ENCODE peak calls at places on chromosomes 12 and 14, in seven cellular contexts. Z is epithelial cell of esophagus; Q is uterus; M is choroid plexus epithelial cell; N is CD8-positive, alpha-beta memory T cell; J is Peyer's patch; Y is AG10803. K is an unnamed sample.

GRCh38 chr12:100927825-100928224 is 133.2 kb downstream of the ANO4 start:
- DNase-seq in N (no peak), Q (no peak), J (no peak), Z (peak; percentile 89), Y (peak; percentile 33), M (peak; percentile 5), K (no peak)

GRCh38 chr14:104558231-104559042 is 21.1 kb upstream of the C14orf180 start:
- DNase-seq in M (no peak), Q (no peak), N (no peak), Z (no peak), J (no peak), Y (no peak), K (no peak)

GRCh38 chr14:100132161-100132902 is 27.1 kb downstream of the DEGS2 start:
- DNase-seq in N (no peak), Y (peak; percentile 70), Z (peak; percentile 67), Q (peak; percentile 83), M (peak; percentile 50), J (no peak), K (peak; percentile 53)

GRCh38 chr12:61993734-61994345 is 266.4 kb upstream of the USP15 start:
- DNase-seq in M (peak; percentile 52), J (no peak), Z (peak; percentile 56), Q (no peak), N (no peak), Y (peak; percentile 16), K (no peak)

GRCh38 chr14:105866841-105867321 is 340.5 kb downstream of the TMEM121 start:
- DNase-seq in N (no peak), Z (no peak), Y (no peak), J (no peak), Q (peak; percentile 6), M (no peak), K (no peak)

GRCh38 chr12:112096667-112097066 is 11.9 kb downstream of the NAA25 start:
- DNase-seq in M (peak; percentile 63), N (no peak), Y (peak; percentile 44), J (no peak), Q (no peak), Z (peak; percentile 91), K (no peak)

GRCh38 chr14:82313889-82314288 is 780.2 kb upstream of the SEL1L start:
- DNase-seq in Z (no peak), N (no peak), J (no peak), M (peak; percentile 1), Y (no peak), Q (no peak), K (no peak)

GRCh38 chr14:36059531-36059930 is 117.0 kb downstream of the PTCSC3 start:
- DNase-seq in M (no peak), Q (no peak), Y (no peak), J (no peak), N (no peak), Z (no peak), K (no peak)

GRCh38 chr14:50083467-50084337 is 32.7 kb downstream of the VCPKMT start:
- DNase-seq in J (no peak), N (peak; percentile 42), Q (no peak), Z (no peak), Y (no peak), M (no peak), K (no peak)

GRCh38 chr12:16325426-16325825 is 22.0 kb upstream of the MGST1 start:
- DNase-seq in J (no peak), Y (no peak), Z (no peak), N (no peak), Q (no peak), M (no peak), K (no peak)

GRCh38 chr14:86115972-86116371 is 586.0 kb downstream of the FLRT2 start:
- DNase-seq in Y (no peak), M (no peak), Z (no peak), J (no peak), Q (no peak), N (no peak), K (no peak)

GRCh38 chr14:101973356-101973755 is 9.0 kb downstream of the DYNC1H1 start:
- DNase-seq in J (no peak), N (no peak), Y (no peak), Z (peak; percentile 43), Q (no peak), M (no peak), K (no peak)

GRCh38 chr12:102568151-102568815 is 87.9 kb upstream of the IGF1 start:
- DNase-seq in Y (peak; percentile 75), Q (no peak), Z (no peak), M (no peak), N (no peak), J (no peak), K (no peak)

GRCh38 chr14:58732387-58732786 is 94.6 kb downstream of the DACT1 start:
- DNase-seq in M (no peak), Z (peak; percentile 23), Y (no peak), N (no peak), J (no peak), Q (no peak), K (no peak)

GRCh38 chr12:1594295-1595025 is at the start of gene FBXL14:
- DNase-seq in Z (peak; percentile 71), J (peak; percentile 87), Y (peak; percentile 83), Q (peak; percentile 90), N (peak; percentile 87), M (peak; percentile 93), K (peak; percentile 90)

GRCh38 chr14:65255583-65256443 is 153.5 kb upstream of the MAX start:
- DNase-seq in Q (no peak), Z (peak; percentile 95), M (peak; percentile 48), N (no peak), Y (no peak), J (no peak), K (peak; percentile 42)

GRCh38 chr12:115451785-115452736 is 768.1 kb upstream of the TBX3 start:
- DNase-seq in Z (peak; percentile 19), N (no peak), Y (no peak), Q (no peak), M (no peak), J (no peak), K (no peak)

GRCh38 chr12:52398176-52398575 is 8.0 kb downstream of the KRT82 start:
- DNase-seq in Z (no peak), M (no peak), N (no peak), J (no peak), Q (no peak), Y (no peak), K (no peak)

GRCh38 chr14:64502476-64503183 is 1.0 kb downstream of the ZBTB25 start:
- DNase-seq in M (peak; percentile 39), N (no peak), J (peak; percentile 49), Z (peak; percentile 85), Y (peak; percentile 13), Q (peak; percentile 38), K (no peak)

GRCh38 chr14:102590667-102591099 is 1.8 kb upstream of the RCOR1 start:
- DNase-seq in Q (peak; percentile 48), Y (no peak), Z (peak; percentile 51), M (peak; percentile 54), N (no peak), J (no peak), K (peak; percentile 30)

GRCh38 chr14:75283162-75283883 is 4.7 kb downstream of the FOS start:
- DNase-seq in J (no peak), Q (no peak), Z (peak; percentile 50), Y (peak; percentile 72), N (no peak), M (peak; percentile 70), K (no peak)

GRCh38 chr14:36021926-36022325 is 154.6 kb downstream of the PTCSC3 start:
- DNase-seq in Y (no peak), J (no peak), Q (no peak), M (no peak), N (no peak), Z (no peak), K (no peak)

GRCh38 chr12:82174936-82175335 is 183.3 kb downstream of the CCDC59 start:
- DNase-seq in Z (no peak), J (no peak), Y (no peak), M (no peak), Q (no peak), N (no peak), K (no peak)

GRCh38 chr12:19970116-19970515 is 398.2 kb upstream of the PDE3A start:
- DNase-seq in J (no peak), Y (peak; percentile 89), N (no peak), M (peak; percentile 74), Q (no peak), Z (no peak), K (no peak)

GRCh38 chr14:87405563-87405962 is 587.4 kb downstream of the GALC start:
- DNase-seq in J (no peak), M (no peak), Z (no peak), Q (no peak), Y (no peak), N (no peak), K (no peak)

GRCh38 chr14:87409401-87409800 is 583.6 kb downstream of the GALC start:
- DNase-seq in Z (peak; percentile 39), M (peak; percentile 2), N (no peak), Y (no peak), J (no peak), Q (no peak), K (no peak)

GRCh38 chr14:87407344-87407743 is 585.6 kb downstream of the GALC start:
- DNase-seq in Z (no peak), M (no peak), J (no peak), N (no peak), Q (no peak), Y (no peak), K (no peak)

GRCh38 chr14:87411370-87411769 is 581.6 kb downstream of the GALC start:
- DNase-seq in M (no peak), J (no peak), Y (no peak), Q (no peak), N (no peak), Z (no peak), K (no peak)
- H3K4me3 ChIP-seq in M (no peak overlapping the region), J (no peak overlapping the region), Y (no peak overlapping the region), Q (no peak overlapping the region), N (no peak overlapping the region), Z (no peak overlapping the region), K (no peak overlapping the region)

DNA sequence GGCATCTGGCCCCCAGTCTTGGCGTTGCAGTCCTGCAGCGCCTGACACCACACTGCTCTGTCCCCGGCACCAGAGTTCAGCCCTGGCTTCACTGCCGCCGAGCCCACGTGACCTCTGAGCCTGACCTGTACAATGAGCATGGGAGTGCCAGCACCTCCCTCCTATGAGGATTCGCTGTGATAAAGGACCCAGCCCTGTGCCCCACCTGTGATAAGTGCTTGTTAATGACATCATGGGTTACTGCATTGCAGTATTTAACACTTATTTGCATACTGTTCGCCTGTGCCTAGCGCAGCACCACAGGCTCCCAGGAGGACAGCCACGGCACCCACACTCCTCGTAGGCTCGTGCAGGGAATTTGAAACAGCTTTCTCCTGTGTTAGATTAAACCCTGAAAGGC is 118.2 kb upstream of the GSC start:
- DNase-seq in Q (no peak), Y (no peak), N (no peak), Z (no peak), J (no peak), M (no peak), K (no peak)
- H3K4me3 ChIP-seq in Q (no peak overlapping the region), Y (no peak overlapping the region), N (no peak overlapping the region), Z (no peak overlapping the region), J (no peak overlapping the region), M (no peak overlapping the region), K (no peak overlapping the region)

GRCh38 chr12:57226588-57227314 is 2.8 kb upstream of the SHMT2 start:
- DNase-seq in Z (no peak), Q (no peak), M (no peak), Y (no peak), N (no peak), J (no peak), K (no peak)
- H3K4me3 ChIP-seq in Z (no peak overlapping the region), Q (no peak overlapping the region), M (peak overlapping the region; percentile 30), Y (no peak overlapping the region), N (no peak overlapping the region), J (no peak overlapping the region), K (no peak overlapping the region)

DNA sequence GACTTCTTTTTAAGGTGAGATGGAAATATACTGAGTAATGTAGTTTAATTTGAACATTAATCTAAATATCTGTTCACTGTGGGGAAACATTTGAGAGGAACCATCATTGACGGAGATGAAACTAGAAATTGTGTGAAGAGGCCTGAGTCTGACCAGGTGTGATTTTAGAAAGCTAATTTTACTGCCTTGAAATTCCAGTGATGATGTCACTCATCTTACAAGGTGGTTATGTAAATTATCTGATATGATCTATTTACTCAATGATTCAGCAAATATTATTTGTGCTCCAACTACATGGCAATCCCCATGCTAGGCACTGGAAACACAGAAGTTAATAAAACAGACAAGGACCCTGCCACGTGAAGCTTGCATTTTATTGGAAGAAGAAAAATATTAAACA is 435.7 kb upstream of the DCN start:
- DNase-seq in Q (no peak), J (no peak), Z (peak; percentile 49), M (no peak), N (no peak), Y (no peak), K (no peak)
- H3K4me3 ChIP-seq in Q (no peak overlapping the region), J (no peak overlapping the region), Z (no peak overlapping the region), M (no peak overlapping the region), N (no peak overlapping the region), Y (no peak overlapping the region), K (no peak overlapping the region)